ENCODE peak calls at places on chromosomes 1 and 21, in five cellular contexts. C is ascending aorta, Y is stomach, M is IMR-90, L is upper lobe of left lung. N is an unnamed sample.
A peak's percentile ranks its signal among the peaks of the same experiment; 100 is the strongest.

GRCh38 chr1:228838717-228839500 is 103.6 kb downstream of the RHOU start:
- DNase-seq in C (no peak), Y (no peak), M (peak; percentile 78), L (no peak), N (no peak)

GRCh38 chr1:210328746-210329488 is at the start of gene HHAT:
- DNase-seq in C (peak; percentile 17), Y (peak; percentile 79), M (peak; percentile 67), L (peak; percentile 97), N (peak; percentile 73)

GRCh38 chr1:21909787-21910503 is 27.2 kb downstream of the HSPG2 start:
- DNase-seq in C (peak; percentile 69), Y (no peak), M (peak; percentile 60), L (no peak), N (no peak)

GRCh38 chr1:224188286-224188685 is 5.2 kb downstream of the DEGS1 start:
- DNase-seq in C (no peak), Y (no peak), M (no peak), L (no peak), N (no peak)

GRCh38 chr1:155466617-155466972 is 96.0 kb downstream of the ASH1L start:
- DNase-seq in C (no peak), Y (no peak), M (no peak), L (no peak), N (no peak)

GRCh38 chr1:19921310-19921709 is 2.1 kb downstream of the PLA2G2E start:
- DNase-seq in C (no peak), Y (no peak), M (no peak), L (peak; percentile 47), N (no peak)

GRCh38 chr1:43747736-43748135 is 40.4 kb downstream of the ST3GAL3 start:
- DNase-seq in C (no peak), Y (no peak), M (peak; percentile 25), L (no peak), N (no peak)

GRCh38 chr1:33527934-33528333 is 55.5 kb downstream of the ZSCAN20 start:
- DNase-seq in C (no peak), Y (no peak), M (no peak), L (no peak), N (no peak)

GRCh38 chr1:95021085-95021484 is 51.7 kb downstream of the ALG14 start:
- DNase-seq in C (no peak), Y (no peak), M (no peak), L (no peak), N (no peak)

GRCh38 chr1:71561729-71562128 is 480.9 kb upstream of the ZRANB2 start:
- DNase-seq in C (no peak), Y (no peak), M (peak; percentile 87), L (no peak), N (no peak)

GRCh38 chr21:41953831-41954653 is at the start of gene C2CD2:
- DNase-seq in C (no peak), Y (peak; percentile 72), M (peak; percentile 73), L (peak; percentile 94), N (no peak)

GRCh38 chr1:205274041-205274691 is 46.4 kb downstream of the TMCC2 start:
- DNase-seq in C (no peak), Y (no peak), M (no peak), L (no peak), N (no peak)

GRCh38 chr1:209590405-209590804 is 6.9 kb downstream of the CAMK1G start:
- DNase-seq in C (no peak), Y (no peak), M (no peak), L (no peak), N (no peak)

GRCh38 chr1:94619731-94620130 is 78.2 kb upstream of the F3 start:
- DNase-seq in C (no peak), Y (no peak), M (no peak), L (no peak), N (no peak)

GRCh38 chr21:43824250-43824882 is 35.0 kb downstream of the RRP1 start:
- DNase-seq in C (no peak), Y (no peak), M (peak; percentile 62), L (peak; percentile 32), N (no peak)

GRCh38 chr1:224499204-224499603 is 64.6 kb upstream of the WDR26 start:
- DNase-seq in C (no peak), Y (no peak), M (no peak), L (no peak), N (no peak)

GRCh38 chr21:33761104-33762036 is 119.1 kb downstream of the ITSN1 start:
- DNase-seq in C (no peak), Y (no peak), M (peak; percentile 99), L (no peak), N (no peak)

GRCh38 chr21:44708866-44709425 is 2.4 kb downstream of the TSPEAR start:
- DNase-seq in C (no peak), Y (peak; percentile 23), M (no peak), L (peak; percentile 42), N (no peak)

GRCh38 chr1:153431427-153431826 is 15.1 kb downstream of the S100A7A start:
- DNase-seq in C (no peak), Y (no peak), M (no peak), L (no peak), N (no peak)

GRCh38 chr1:6009120-6010040 is 17.2 kb upstream of the NPHP4 start:
- DNase-seq in C (no peak), Y (no peak), M (no peak), L (no peak), N (no peak)

GRCh38 chr1:238960071-238960470 is 426.3 kb upstream of the CHRM3 start:
- DNase-seq in C (no peak), Y (no peak), M (peak; percentile 4), L (no peak), N (no peak)

GRCh38 chr1:80101159-80101558 is 1094.6 kb upstream of the ADGRL4 start:
- DNase-seq in C (no peak), Y (no peak), M (no peak), L (no peak), N (no peak)

GRCh38 chr1:80099713-80100112 is 1093.2 kb upstream of the ADGRL4 start:
- DNase-seq in C (no peak), Y (no peak), M (no peak), L (no peak), N (no peak)
- TF ChIP-seq CTCF in C (no peak), Y (no peak), M (no peak), L (no peak), N (no peak)

GRCh38 chr1:17574502-17574901 is 35.0 kb downstream of the ARHGEF10L start:
- DNase-seq in C (no peak), Y (no peak), M (no peak), L (no peak), N (no peak)

GRCh38 chr1:17569200-17570139 is 30.0 kb downstream of the ARHGEF10L start:
- DNase-seq in C (peak; percentile 86), Y (peak; percentile 70), M (peak; percentile 84), L (peak; percentile 87), N (no peak)

GRCh38 chr1:17573518-17574041 is 34.1 kb downstream of the ARHGEF10L start:
- DNase-seq in C (no peak), Y (no peak), M (no peak), L (no peak), N (no peak)

GRCh38 chr1:17570228-17570627 is 30.7 kb downstream of the ARHGEF10L start:
- DNase-seq in C (no peak), Y (no peak), M (no peak), L (no peak), N (no peak)

DNA sequence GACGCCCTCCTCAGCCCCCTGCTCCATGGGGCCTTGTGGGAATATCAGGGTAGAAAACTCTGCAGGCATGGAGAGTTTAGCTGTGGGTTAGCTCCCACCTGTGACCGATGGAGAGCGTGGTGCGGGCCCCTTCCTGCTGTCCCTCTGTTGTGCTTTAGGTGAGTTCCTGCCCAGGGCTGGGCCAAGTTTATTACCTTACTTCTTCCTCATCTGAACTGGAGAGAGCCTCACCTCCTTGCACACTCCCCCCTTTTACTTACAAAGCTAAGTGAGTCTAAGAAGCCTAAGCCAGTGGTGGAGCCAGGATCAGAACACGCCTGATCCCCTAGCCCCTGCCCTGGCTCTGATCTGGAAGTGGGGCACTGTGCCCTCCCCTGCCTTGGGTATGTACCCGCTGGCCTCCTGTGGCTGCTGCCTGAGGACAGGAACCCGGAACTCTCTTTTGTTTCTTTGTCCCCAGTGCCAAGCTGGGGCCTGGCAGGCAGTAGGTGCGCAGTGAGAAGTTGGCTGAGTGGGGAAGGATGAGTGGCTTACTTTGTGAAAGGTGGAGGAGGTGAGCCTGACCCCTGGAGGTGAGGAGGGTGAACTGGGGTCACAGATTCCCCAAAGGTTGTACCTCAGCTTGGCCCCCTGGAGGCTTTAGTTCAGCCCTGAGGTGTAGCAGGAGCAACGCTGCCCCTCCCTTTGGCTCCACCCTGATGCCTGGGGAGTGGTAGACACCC is 32.9 kb downstream of the ARHGEF10L start:
- DNase-seq in C (no peak), Y (no peak), M (no peak), L (no peak), N (no peak)
- TF ChIP-seq CTCF in C (no peak), Y (no peak), M (no peak), L (no peak), N (no peak)

DNA sequence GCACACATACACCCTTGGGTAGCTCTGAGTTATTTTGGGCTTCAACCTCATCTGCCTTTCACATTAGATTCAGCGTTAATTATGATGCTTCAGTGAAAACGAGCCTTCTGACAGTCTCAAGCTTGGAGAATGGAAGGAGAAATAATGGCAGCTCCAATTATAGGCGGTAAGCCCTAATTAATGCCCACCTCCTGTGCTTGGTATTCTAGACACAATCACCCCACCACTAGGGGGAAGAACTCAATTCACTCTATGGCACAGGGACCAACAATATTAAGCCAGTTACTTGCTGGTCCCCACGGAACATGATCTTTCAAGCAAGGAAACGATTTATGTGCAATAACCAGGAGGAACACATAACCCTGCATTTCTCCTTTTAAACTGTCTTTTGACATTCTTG is 397.9 kb downstream of the BRINP2 start:
- DNase-seq in C (no peak), Y (no peak), M (no peak), L (no peak), N (no peak)
- TF ChIP-seq CTCF in C (no peak), Y (no peak), M (no peak), L (no peak), N (no peak)

DNA sequence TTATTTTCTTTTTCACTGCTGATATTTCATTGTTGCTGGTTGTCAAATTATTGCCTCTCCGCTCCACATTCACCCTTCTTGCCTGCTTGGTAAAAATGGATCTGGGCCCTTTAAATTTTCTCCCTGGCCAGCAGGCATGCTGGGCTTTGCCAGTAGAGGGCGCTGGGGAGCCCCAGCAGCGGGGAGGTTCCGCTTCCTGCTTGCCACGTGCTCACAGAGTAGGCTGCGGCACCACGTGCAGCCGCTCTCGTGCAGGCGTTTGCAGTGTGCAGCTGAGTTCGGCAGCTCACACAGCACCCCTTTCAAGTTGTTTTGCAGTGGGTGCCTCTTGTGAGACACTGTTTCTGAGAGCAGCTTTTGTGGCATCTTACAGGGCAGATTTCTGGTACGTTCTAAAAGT is at the start of gene ACTL8:
- DNase-seq in C (no peak), Y (no peak), M (no peak), L (peak; percentile 55), N (no peak)
- TF ChIP-seq CTCF in C (no peak), Y (no peak), M (peak; percentile 18), L (no peak), N (no peak)

GRCh38 chr1:54054438-54054749 is 986 bp downstream of the TCEANC2 start:
- DNase-seq in C (no peak), Y (no peak), M (no peak), L (no peak), N (no peak)
- TF ChIP-seq CTCF in C (no peak), Y (no peak), M (no peak), L (no peak), N (no peak)

GRCh38 chr1:235910357-235911299 is 43.9 kb upstream of the LYST start:
- DNase-seq in C (no peak), Y (peak; percentile 49), M (peak; percentile 97), L (no peak), N (no peak)
- TF ChIP-seq CTCF in C (no peak), Y (no peak), M (no peak), L (no peak), N (no peak)

GRCh38 chr1:201069636-201070035 is 42.6 kb downstream of the CACNA1S start:
- DNase-seq in C (no peak), Y (no peak), M (no peak), L (no peak), N (no peak)
- TF ChIP-seq CTCF in C (no peak), Y (no peak), M (no peak), L (no peak), N (no peak)